ENCODE peak calls at places on chromosomes 13 and 19, in seven cellular contexts. X, E, A, T, O, J and I are unnamed samples.

GRCh38 chr19:29528350-29528945 is 2.7 kb downstream of the VSTM2B start:
- DNase-seq in X (no peak), E (peak; percentile 94), A (peak; percentile 72), T (peak; percentile 6), O (no peak), J (peak; percentile 62), I (no peak)

GRCh38 chr13:85528578-85529215 is 270.5 kb downstream of the SLITRK6 start:
- DNase-seq in X (no peak), E (no peak), A (no peak), T (peak; percentile 44), O (no peak), J (peak; percentile 17), I (no peak)

GRCh38 chr13:31878955-31879354 is 139.6 kb downstream of the RXFP2 start:
- DNase-seq in X (no peak), E (no peak), A (no peak), T (no peak), O (no peak), J (no peak), I (no peak)

GRCh38 chr19:1262687-1263123 is 6.4 kb upstream of the CIRBP start:
- DNase-seq in X (no peak), E (no peak), A (no peak), T (no peak), O (no peak), J (no peak), I (no peak)

GRCh38 chr13:50355797-50356196 is 340.6 kb downstream of the KCNRG start:
- DNase-seq in X (no peak), E (no peak), A (no peak), T (no peak), O (no peak), J (no peak), I (no peak)

GRCh38 chr19:15252398-15253018 is 20.3 kb upstream of the EPHX3 start:
- DNase-seq in X (no peak), E (no peak), A (no peak), T (no peak), O (no peak), J (no peak), I (no peak)

GRCh38 chr13:41454170-41454569 is 3.2 kb upstream of the RGCC start:
- DNase-seq in X (no peak), E (no peak), A (no peak), T (no peak), O (no peak), J (no peak), I (no peak)

GRCh38 chr19:1080360-1081161 is 13.6 kb downstream of the ARHGAP45 start:
- DNase-seq in X (no peak), E (no peak), A (no peak), T (no peak), O (no peak), J (no peak), I (no peak)

GRCh38 chr19:54030895-54031586 is 32.7 kb downstream of the VSTM1 start:
- DNase-seq in X (peak; percentile 32), E (no peak), A (no peak), T (no peak), O (no peak), J (no peak), I (no peak)

GRCh38 chr13:98478134-98479129 is 98.5 kb downstream of the STK24 start:
- DNase-seq in X (peak; percentile 64), E (peak; percentile 56), A (no peak), T (no peak), O (no peak), J (peak; percentile 9), I (no peak)

GRCh38 chr13:51935326-51936171 is 73.8 kb downstream of the CCDC70 start:
- DNase-seq in X (no peak), E (peak; percentile 49), A (peak; percentile 20), T (no peak), O (no peak), J (peak; percentile 8), I (no peak)

GRCh38 chr13:108728370-108728769 is 99.0 kb downstream of the MYO16 start:
- DNase-seq in X (no peak), E (no peak), A (no peak), T (no peak), O (no peak), J (no peak), I (no peak)

GRCh38 chr13:30832845-30833332 is 73.2 kb upstream of the MEDAG start:
- DNase-seq in X (no peak), E (peak; percentile 82), A (peak; percentile 36), T (no peak), O (no peak), J (peak; percentile 62), I (no peak)

GRCh38 chr19:14090509-14091085 is at the start of gene SAMD1:
- DNase-seq in X (peak; percentile 89), E (peak; percentile 95), A (peak; percentile 66), T (no peak), O (peak; percentile 57), J (peak; percentile 80), I (no peak)

GRCh38 chr19:58399903-58400637 is 4.6 kb downstream of the RNF225 start:
- DNase-seq in X (no peak), E (peak; percentile 82), A (no peak), T (no peak), O (no peak), J (no peak), I (no peak)

GRCh38 chr19:4732680-4733114 is 9.1 kb upstream of the DPP9 start:
- DNase-seq in X (peak; percentile 39), E (peak; percentile 87), A (peak; percentile 30), T (no peak), O (peak; percentile 41), J (peak; percentile 67), I (no peak)

GRCh38 chr19:46404039-46404883 is 9.1 kb downstream of the CCDC8 start:
- DNase-seq in X (no peak), E (no peak), A (peak; percentile 49), T (no peak), O (no peak), J (no peak), I (no peak)

GRCh38 chr19:34173145-34173956 is 1.0 kb downstream of the LSM14A start:
- DNase-seq in X (no peak), E (peak; percentile 36), A (peak; percentile 18), T (no peak), O (peak; percentile 18), J (peak; percentile 35), I (no peak)

GRCh38 chr19:19602136-19602712 is 16.3 kb downstream of the PBX4 start:
- DNase-seq in X (no peak), E (no peak), A (no peak), T (no peak), O (no peak), J (no peak), I (no peak)

GRCh38 chr13:98975822-98976261 is 2.0 kb downstream of the DOCK9 start:
- DNase-seq in X (no peak), E (no peak), A (no peak), T (no peak), O (no peak), J (no peak), I (peak; percentile 68)

GRCh38 chr13:40064723-40065122 is 409.3 kb downstream of the COG6 start:
- DNase-seq in X (no peak), E (no peak), A (no peak), T (no peak), O (no peak), J (peak; percentile 20), I (no peak)

GRCh38 chr19:48575931-48576622 is 24.1 kb downstream of the SULT2B1 start:
- DNase-seq in X (no peak), E (no peak), A (no peak), T (no peak), O (no peak), J (no peak), I (no peak)

GRCh38 chr13:64718116-64718515 is 2512.0 kb downstream of the PCDH9 start:
- DNase-seq in X (no peak), E (no peak), A (no peak), T (no peak), O (no peak), J (no peak), I (no peak)

GRCh38 chr13:99760456-99760855 is 211.1 kb downstream of the ZIC5 start:
- DNase-seq in X (no peak), E (no peak), A (no peak), T (no peak), O (no peak), J (no peak), I (no peak)

GRCh38 chr19:8069116-8069973 is 16.8 kb downstream of the CCL25 start:
- DNase-seq in X (no peak), E (peak; percentile 32), A (no peak), T (no peak), O (no peak), J (no peak), I (peak; percentile 66)

GRCh38 chr13:107324416-107325204 is 756.7 kb upstream of the ARGLU1 start:
- DNase-seq in X (no peak), E (no peak), A (no peak), T (no peak), O (no peak), J (no peak), I (no peak)

GRCh38 chr13:41457589-41458186 is 338 bp downstream of the RGCC start:
- DNase-seq in X (no peak), E (peak; percentile 66), A (no peak), T (no peak), O (peak; percentile 56), J (no peak), I (no peak)

GRCh38 chr19:29421186-29421525 is 104.6 kb upstream of the VSTM2B start:
- DNase-seq in X (no peak), E (no peak), A (no peak), T (no peak), O (no peak), J (no peak), I (no peak)

GRCh38 chr13:44432595-44432994 is 59.0 kb downstream of the SERP2 start:
- DNase-seq in X (no peak), E (no peak), A (no peak), T (no peak), O (no peak), J (no peak), I (no peak)

GRCh38 chr19:3683866-3684816 is 16.1 kb downstream of the PIP5K1C start:
- DNase-seq in X (no peak), E (no peak), A (no peak), T (peak; percentile 70), O (no peak), J (no peak), I (no peak)

GRCh38 chr19:38321646-38322323 is 2.1 kb downstream of the KCNK6 start:
- DNase-seq in X (no peak), E (no peak), A (no peak), T (no peak), O (no peak), J (no peak), I (no peak)

GRCh38 chr19:4897146-4897545 is 5.5 kb downstream of the ARRDC5 start:
- DNase-seq in X (no peak), E (no peak), A (no peak), T (no peak), O (no peak), J (no peak), I (no peak)

GRCh38 chr19:19444694-19445155 is 39.2 kb downstream of the GATAD2A start:
- DNase-seq in X (peak; percentile 12), E (no peak), A (no peak), T (no peak), O (no peak), J (no peak), I (no peak)

GRCh38 chr19:48489608-48490216 is 20.5 kb downstream of the CYTH2 start:
- DNase-seq in X (peak; percentile 60), E (peak; percentile 88), A (peak; percentile 81), T (no peak), O (peak; percentile 93), J (peak; percentile 79), I (peak; percentile 49)

GRCh38 chr13:25717798-25718197 is 334.0 kb downstream of the SHISA2 start:
- DNase-seq in X (no peak), E (no peak), A (no peak), T (no peak), O (no peak), J (no peak), I (peak; percentile 63)